ENCODE peak calls at places on chromosomes 2 and 18, in ten cellular contexts. J, D, N, G, Q, V, A, S, P and K are unnamed samples.

GRCh38 chr18:21408681-21409080 is 166.6 kb downstream of the GREB1L start:
- DNase-seq in N (no peak), P (no peak), V (no peak), D (no peak), G (no peak), S (no peak), A (no peak), Q (no peak), J (no peak), K (no peak)

GRCh38 chr2:79876430-79876829 is 363.6 kb downstream of the CTNNA2 start:
- DNase-seq in D (no peak), N (no peak), A (no peak), G (no peak), J (peak; percentile 38), P (no peak), S (no peak), Q (no peak), V (no peak), K (no peak)

GRCh38 chr2:234139755-234140154 is 89.3 kb downstream of the SPP2 start:
- DNase-seq in N (no peak), S (no peak), P (no peak), Q (no peak), G (no peak), D (no peak), A (no peak), J (no peak), V (no peak), K (peak; percentile 21)

GRCh38 chr18:48600746-48601090 is 61.9 kb downstream of the CTIF start:
- DNase-seq in V (no peak), N (no peak), Q (no peak), D (no peak), J (no peak), P (no peak), G (no peak), A (no peak), S (no peak), K (no peak)

GRCh38 chr2:240701091-240701735 is 9.5 kb downstream of the AQP12A start:
- DNase-seq in Q (no peak), G (no peak), V (no peak), A (no peak), N (peak; percentile 15), S (peak; percentile 50), J (no peak), P (peak; percentile 29), D (no peak), K (no peak)

GRCh38 chr18:12060182-12060870 is 33.3 kb upstream of the ANKRD62 start:
- DNase-seq in G (no peak), A (no peak), Q (no peak), S (no peak), V (no peak), J (no peak), P (no peak), D (peak; percentile 37), N (no peak), K (peak; percentile 91)

GRCh38 chr18:25399554-25399953 is 47.6 kb upstream of the ZNF521 start:
- DNase-seq in N (no peak), J (no peak), A (no peak), P (no peak), Q (no peak), V (no peak), G (no peak), D (no peak), S (no peak), K (no peak)

GRCh38 chr2:133157141-133157540 is 411.1 kb downstream of the NCKAP5 start:
- DNase-seq in A (no peak), G (no peak), P (no peak), V (no peak), D (no peak), N (no peak), Q (no peak), S (no peak), J (no peak), K (no peak)

GRCh38 chr2:70091816-70092215 is 4.5 kb downstream of the PCBP1 start:
- DNase-seq in N (no peak), G (no peak), A (no peak), P (no peak), V (no peak), S (no peak), J (no peak), D (no peak), Q (no peak), K (no peak)

GRCh38 chr2:70098032-70098431 is 10.8 kb downstream of the PCBP1 start:
- DNase-seq in N (no peak), D (no peak), Q (no peak), P (no peak), A (no peak), V (no peak), J (no peak), S (no peak), G (no peak), K (no peak)

GRCh38 chr2:70094171-70094977 is 7.1 kb downstream of the PCBP1 start:
- DNase-seq in N (no peak), S (no peak), G (no peak), P (no peak), J (no peak), Q (peak; percentile 5), A (no peak), V (peak; percentile 44), D (no peak), K (no peak)

GRCh38 chr2:70095833-70096670 is 8.8 kb downstream of the PCBP1 start:
- DNase-seq in G (no peak), P (no peak), D (no peak), J (no peak), S (no peak), N (no peak), V (peak; percentile 59), Q (no peak), A (no peak), K (no peak)

DNA sequence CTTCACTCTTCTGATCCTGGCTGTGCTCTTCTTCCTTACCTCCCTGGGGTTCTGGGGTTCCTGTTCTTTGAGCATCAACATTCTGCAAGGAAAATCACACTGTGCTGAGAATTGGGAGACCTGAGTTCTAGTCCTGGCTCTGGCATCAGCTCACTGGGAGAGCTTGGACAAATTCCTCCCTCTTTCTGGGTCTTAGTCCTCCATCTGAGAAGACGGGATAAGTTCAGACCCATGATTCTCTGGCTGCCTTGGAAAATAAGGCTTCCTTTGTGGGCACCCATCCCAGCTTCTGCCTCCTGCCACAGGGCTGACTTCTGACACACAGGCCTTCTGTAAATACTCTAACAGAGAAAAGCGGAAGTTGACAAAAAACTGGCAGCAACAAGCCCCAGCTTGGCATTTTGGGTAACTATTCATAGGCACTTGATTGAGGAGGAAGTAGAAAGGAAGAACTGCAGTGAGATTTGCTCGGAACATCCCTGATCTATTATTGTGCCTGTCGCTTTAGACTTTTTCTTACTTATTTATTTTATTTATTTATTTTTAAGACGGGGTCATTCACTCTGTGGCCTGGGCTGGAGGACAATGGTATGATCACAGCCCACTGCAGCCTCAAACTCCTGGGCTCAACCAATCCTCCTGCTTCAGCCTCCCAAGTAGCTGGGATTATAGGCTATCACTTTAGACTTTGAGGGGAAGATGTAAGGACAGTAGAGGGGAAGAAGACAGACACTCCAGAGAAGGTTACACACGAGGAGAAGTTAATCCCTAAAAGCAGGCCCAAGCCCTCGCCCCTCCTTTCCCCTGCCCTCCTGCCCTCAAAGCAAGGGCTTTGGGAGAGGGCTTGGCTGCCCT is 7.9 kb downstream of the PCBP1 start:
- DNase-seq in S (peak; percentile 77), V (peak; percentile 81), P (no peak), G (no peak), N (peak; percentile 66), J (peak; percentile 70), D (no peak), A (peak; percentile 81), Q (peak; percentile 48), K (no peak)
- TF ChIP-seq POLR2A in S (peak; percentile 28), V (peak; percentile 9), P (no peak), G (peak; percentile 50), N (no peak), J (no peak), D (no peak), A (peak; percentile 68), Q (peak; percentile 63), K (no peak)

DNA sequence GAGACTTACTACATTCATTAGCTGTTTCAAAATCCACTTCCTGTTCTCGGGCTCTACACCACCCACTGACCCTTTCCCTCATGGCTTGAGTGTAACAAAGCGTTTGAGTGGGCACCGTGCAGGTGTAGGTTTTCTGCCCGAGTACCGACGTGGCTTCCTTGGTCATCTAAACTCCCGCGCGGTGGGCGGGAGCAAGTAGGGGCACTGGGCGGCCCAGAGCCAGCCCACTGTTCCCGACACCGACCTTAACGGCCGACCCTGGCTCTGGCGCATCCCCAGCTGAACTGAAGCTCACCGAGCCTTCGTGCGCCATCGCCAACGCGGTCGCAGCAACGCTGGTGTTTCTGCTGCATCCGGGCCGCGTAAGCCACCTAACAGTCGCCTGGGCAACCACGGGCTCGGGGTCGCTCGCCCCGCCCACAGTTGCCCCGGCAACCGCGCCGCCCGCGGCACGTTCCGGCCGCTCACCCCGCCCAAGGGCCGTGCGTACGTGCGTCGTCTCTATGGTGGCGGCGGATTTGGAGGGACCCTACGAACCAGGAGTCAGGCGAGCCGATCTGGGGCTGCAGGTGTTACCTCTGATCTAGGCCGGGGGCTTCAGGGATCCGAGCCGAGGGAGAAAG is at the start of the genes C2orf81 and WDR54:
- DNase-seq in G (peak; percentile 95), P (peak; percentile 94), N (peak; percentile 90), Q (peak; percentile 64), V (peak; percentile 92), D (peak; percentile 79), S (no peak), J (peak; percentile 93), A (peak; percentile 60), K (peak; percentile 96)
- TF ChIP-seq POLR2A in G (peak; percentile 95), P (peak; percentile 63), N (no peak), Q (peak; percentile 40), V (peak; percentile 17), D (peak; percentile 60), S (peak; percentile 34), J (peak; percentile 86), A (peak; percentile 48), K (peak; percentile 85)

GRCh38 chr2:135874966-135875365 is 1.3 kb downstream of the MCM6 start:
- DNase-seq in J (no peak), V (no peak), P (no peak), S (no peak), G (no peak), Q (no peak), N (no peak), A (no peak), D (no peak), K (no peak)

GRCh38 chr2:135876066-135876711 is at the start of gene MCM6:
- DNase-seq in Q (peak; percentile 94), A (peak; percentile 95), P (peak; percentile 98), G (peak; percentile 89), S (peak; percentile 98), D (peak; percentile 99), J (peak; percentile 99), V (peak; percentile 98), N (peak; percentile 98), K (peak; percentile 96)

GRCh38 chr2:135870571-135870970 is 5.7 kb downstream of the MCM6 start:
- DNase-seq in V (no peak), J (no peak), A (no peak), P (no peak), G (no peak), N (no peak), D (no peak), Q (no peak), S (no peak), K (no peak)

GRCh38 chr2:135875491-135876065 is 665 bp downstream of the MCM6 start:
- DNase-seq in D (no peak), S (peak; percentile 71), V (peak; percentile 73), G (peak; percentile 51), N (peak; percentile 42), P (peak; percentile 58), J (peak; percentile 42), Q (peak; percentile 36), A (peak; percentile 42), K (peak; percentile 56)
- TF ChIP-seq POLR2A in D (no peak), S (no peak), V (no peak), G (peak; percentile 61), N (no peak), P (no peak), J (no peak), Q (no peak), A (no peak), K (peak; percentile 22)

GRCh38 chr2:119455066-119455718 is 23.5 kb downstream of the TMEM37 start:
- DNase-seq in V (no peak), A (no peak), D (no peak), S (peak; percentile 39), G (no peak), J (no peak), N (no peak), P (no peak), Q (no peak), K (no peak)
- TF ChIP-seq POLR2A in V (no peak), A (no peak), D (no peak), S (no peak), G (no peak), J (no peak), N (no peak), P (no peak), Q (no peak), K (no peak)